ENCODE peak calls at places on chromosomes 2 and 18, in six cellular contexts. E is A549, C is K562, J is HepG2, B is upper lobe of left lung, G is GM12878. I is an unnamed sample.

GRCh38 chr18:5890261-5890605 is 5.1 kb downstream of the TMEM200C start:
- ATAC-seq in G (no peak), J (peak), C (no peak), B (peak), E (peak), I (peak)

GRCh38 chr2:164314148-164314547 is 307.1 kb downstream of the GRB14 start:
- ATAC-seq in B (no peak), C (no peak), E (no peak), J (peak), G (no peak), I (no peak)

GRCh38 chr2:60717691-60718090 is 38.4 kb upstream of the PAPOLG start:
- ATAC-seq in C (no peak), G (no peak), B (peak), E (peak), J (peak), I (peak)

GRCh38 chr2:96942907-96943632 is 43.3 kb downstream of the FAM178B start:
- ATAC-seq in G (no peak), J (no peak), B (no peak), E (no peak), C (no peak), I (no peak)

GRCh38 chr2:47724221-47724981 is 58.5 kb upstream of the MSH6 start:
- ATAC-seq in B (no peak), J (no peak), E (peak), C (no peak), G (peak), I (no peak)

GRCh38 chr2:30271300-30271699 is 40.0 kb downstream of the LBH start:
- ATAC-seq in C (peak), J (no peak), G (no peak), E (no peak), B (no peak), I (no peak)

GRCh38 chr2:110107092-110108079 is 8.2 kb downstream of the MALL start:
- ATAC-seq in C (no peak), G (no peak), B (no peak), J (no peak), E (peak), I (no peak)

GRCh38 chr18:48545690-48546365 is 7.0 kb downstream of the CTIF start:
- ATAC-seq in C (peak), B (peak), G (no peak), J (no peak), E (no peak), I (peak)

GRCh38 chr18:48452863-48453323 is 43.7 kb upstream of the ZBTB7C start:
- ATAC-seq in E (no peak), C (no peak), J (peak), B (peak), G (no peak), I (peak)

GRCh38 chr18:33708876-33709275 is 130.9 kb downstream of the ASXL3 start:
- ATAC-seq in C (no peak), B (no peak), J (no peak), E (no peak), G (no peak), I (no peak)

GRCh38 chr18:75052475-75052874 is 156.5 kb downstream of the PTGR3 start:
- ATAC-seq in G (no peak), J (no peak), B (peak), C (no peak), E (no peak), I (no peak)

GRCh38 chr2:152402780-152403388 is 67.9 kb downstream of the FMNL2 start:
- ATAC-seq in G (no peak), B (no peak), E (no peak), J (no peak), C (no peak), I (no peak)

GRCh38 chr2:85524567-85524923 is 14.4 kb upstream of the MAT2A start:
- ATAC-seq in B (peak), G (peak), E (peak), C (peak), J (peak), I (peak)

GRCh38 chr2:219386532-219387280 is 1.0 kb downstream of the DNPEP start:
- ATAC-seq in E (no peak), G (no peak), J (peak), B (no peak), C (no peak), I (no peak)

GRCh38 chr2:147844691-147845607 is at the start of gene ACVR2A:
- ATAC-seq in J (peak), B (peak), E (peak), C (peak), G (peak), I (peak)

GRCh38 chr2:192413812-192414424 is 219.2 kb upstream of the TMEFF2 start:
- ATAC-seq in B (peak), J (peak), G (no peak), C (no peak), E (no peak), I (no peak)

GRCh38 chr18:77608807-77609206 is 359.2 kb downstream of the GALR1 start:
- ATAC-seq in J (no peak), C (no peak), G (no peak), E (no peak), B (no peak), I (no peak)

GRCh38 chr2:167240671-167241070 is 352.4 kb downstream of the XIRP2 start:
- ATAC-seq in J (no peak), G (no peak), B (no peak), E (no peak), C (no peak), I (no peak)

GRCh38 chr2:72165792-72166191 is 18.1 kb upstream of the CYP26B1 start:
- ATAC-seq in B (no peak), G (no peak), J (no peak), E (no peak), C (no peak), I (no peak)

GRCh38 chr2:46984034-46984433 is 68.4 kb upstream of the MCFD2 start:
- ATAC-seq in B (no peak), J (no peak), C (no peak), E (no peak), G (peak), I (no peak)

GRCh38 chr2:69947078-69947801 is 14.2 kb downstream of the ASPRV1 start:
- ATAC-seq in B (no peak), E (peak), J (peak), C (peak), G (peak), I (no peak)

GRCh38 chr18:13450289-13451207 is 232.0 kb downstream of the LDLRAD4 start:
- ATAC-seq in E (no peak), B (no peak), C (no peak), J (no peak), G (peak), I (no peak)

GRCh38 chr18:75524852-75525251 is 97.3 kb upstream of the SMIM21 start:
- ATAC-seq in J (no peak), E (no peak), B (no peak), G (no peak), C (no peak), I (no peak)

GRCh38 chr2:15399241-15399640 is 161.9 kb downstream of the NBAS start:
- ATAC-seq in E (no peak), J (no peak), G (no peak), B (no peak), C (peak), I (no peak)

GRCh38 chr2:69214898-69215297 is 172.1 kb downstream of the GFPT1 start:
- ATAC-seq in C (no peak), E (no peak), G (no peak), B (peak), J (no peak), I (peak)

GRCh38 chr18:51288582-51288981 is 91.1 kb upstream of the MEX3C start:
- ATAC-seq in B (no peak), G (no peak), E (no peak), J (no peak), C (no peak), I (no peak)

DNA sequence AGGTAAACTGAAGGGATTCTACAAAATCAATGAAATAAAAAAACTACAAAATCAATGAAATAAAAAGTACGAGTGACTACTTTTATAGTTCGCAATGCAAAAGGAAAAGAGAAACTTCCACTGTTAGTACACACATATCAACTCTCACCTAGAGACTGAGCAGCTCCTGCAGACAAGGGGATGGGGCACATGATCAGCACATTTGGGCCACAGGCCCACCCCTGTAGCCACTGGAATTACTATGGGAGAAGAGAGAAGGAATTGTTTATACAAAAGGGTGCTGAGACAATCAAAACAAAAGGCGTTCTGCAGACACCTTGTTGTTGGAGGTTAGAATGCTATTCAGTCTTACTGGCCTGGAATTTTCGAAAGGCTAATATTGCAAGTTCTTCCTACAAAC is 34.7 kb upstream of the CD226 start:
- ATAC-seq in G (no peak), J (no peak), C (no peak), E (no peak), B (no peak), I (no peak)
- H3K4me3 ChIP-seq in G (no peak), J (no peak), C (no peak), E (no peak), B (no peak), I (no peak)

DNA sequence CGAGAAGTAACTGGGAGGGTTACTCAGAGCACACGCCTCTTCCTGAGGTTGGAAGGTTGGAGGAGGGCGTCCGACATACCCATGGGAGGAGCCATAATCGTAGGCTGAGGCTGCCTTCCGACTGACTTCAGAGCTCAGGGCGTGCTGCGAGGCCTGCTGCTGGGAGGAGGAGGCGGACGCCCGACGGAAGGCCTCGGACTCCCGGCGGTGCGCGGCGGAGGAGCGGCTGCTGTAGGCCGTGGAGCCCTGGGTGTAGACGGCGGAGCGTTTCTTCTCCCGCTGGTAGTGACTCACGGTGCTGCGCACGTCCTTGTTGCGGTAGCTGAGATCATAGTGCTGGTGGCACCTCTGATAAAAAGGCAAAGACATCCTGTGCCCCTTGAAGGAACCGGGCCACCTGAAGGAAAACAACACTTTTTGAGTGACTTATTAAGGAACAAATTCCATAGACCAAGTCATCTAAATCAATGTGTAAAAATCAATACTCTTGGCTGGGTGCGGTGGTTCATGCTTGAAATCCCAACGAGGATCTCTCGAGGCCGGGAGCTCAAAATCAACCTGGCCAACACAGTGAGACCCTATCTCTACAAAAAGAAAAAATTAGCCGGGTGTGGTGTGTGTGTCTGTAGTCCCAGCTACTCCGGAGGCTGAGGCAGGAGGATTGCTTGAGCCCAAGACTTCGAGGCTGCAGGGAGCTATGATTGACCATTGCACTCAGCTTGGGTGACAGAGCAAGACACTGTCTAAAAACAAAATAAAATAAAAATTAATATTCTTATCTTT is 4.7 kb downstream of the MYOM1 start:
- ATAC-seq in C (no peak), B (no peak), E (no peak), G (no peak), J (no peak), I (no peak)
- TF ChIP-seq EP300 in C (no peak), B (no peak), E (no peak), G (no peak), J (no peak), I (no peak)

GRCh38 chr2:67216881-67217280 is 180.3 kb upstream of the ETAA1 start:
- ATAC-seq in C (no peak), E (no peak), G (no peak), B (no peak), J (no peak), I (no peak)

GRCh38 chr2:67214585-67215184 is 182.4 kb upstream of the ETAA1 start:
- ATAC-seq in E (no peak), B (no peak), J (peak), G (no peak), C (no peak), I (no peak)

GRCh38 chr2:67215214-67215613 is 181.9 kb upstream of the ETAA1 start:
- ATAC-seq in E (peak), G (peak), B (peak), C (peak), J (peak), I (peak)

GRCh38 chr2:67216103-67216502 is 181.0 kb upstream of the ETAA1 start:
- ATAC-seq in E (no peak), G (no peak), C (no peak), J (no peak), B (no peak), I (no peak)

GRCh38 chr2:67215636-67216035 is 181.5 kb upstream of the ETAA1 start:
- ATAC-seq in J (no peak), C (no peak), E (no peak), B (no peak), G (no peak), I (no peak)
- TF ChIP-seq CTCF in J (no peak), C (no peak), E (no peak), B (no peak), G (no peak), I (no peak)

GRCh38 chr2:38098351-38099095 is 22.6 kb upstream of the CYP1B1 start:
- ATAC-seq in E (no peak), B (peak), G (peak), J (no peak), C (no peak), I (no peak)
- H3K4me3 ChIP-seq in E (peak), B (peak), G (peak), J (no peak), C (no peak), I (peak)

GRCh38 chr2:9462313-9462712 is 12.0 kb upstream of the IAH1 start:
- ATAC-seq in E (no peak), B (no peak), C (no peak), G (no peak), J (no peak), I (no peak)
- TF ChIP-seq EP300 in E (no peak), B (no peak), C (no peak), G (no peak), J (no peak), I (no peak)

GRCh38 chr18:57644540-57644939 is 22.9 kb upstream of the NARS1 start:
- ATAC-seq in G (no peak), E (peak), B (no peak), C (no peak), J (no peak), I (no peak)
- TF ChIP-seq CTCF in G (no peak), E (peak), B (peak), C (no peak), J (peak), I (no peak)

GRCh38 chr2:239726091-239726591 is 299.0 kb downstream of the NDUFA10 start:
- ATAC-seq in G (no peak), B (no peak), E (no peak), C (no peak), J (no peak), I (no peak)
- H3K4me3 ChIP-seq in G (no peak), B (no peak), E (no peak), C (no peak), J (no peak), I (no peak)

I was measured in gastroesophageal sphincter.